ENCODE peak calls at places on chromosomes 2 and 18, in nine cellular contexts. Q, K, V, C, X, W, O, S and U are unnamed samples.

GRCh38 chr2:106337963-106338515 is 130.2 kb downstream of the RGPD3 start:
- DNase-seq in Q (no peak), K (no peak), V (no peak), C (no peak), X (no peak), W (no peak), O (no peak), S (no peak), U (no peak)

GRCh38 chr2:106638043-106638442 is 150.9 kb downstream of the CD8B2 start:
- DNase-seq in Q (peak), K (no peak), V (peak), C (no peak), X (no peak), W (no peak), O (peak), S (no peak), U (no peak)

GRCh38 chr2:137873860-137874259 is 90.4 kb upstream of the HNMT start:
- DNase-seq in Q (no peak), K (no peak), V (no peak), C (no peak), X (no peak), W (no peak), O (no peak), S (no peak), U (no peak)

GRCh38 chr18:75003764-75004690 is 204.9 kb downstream of the PTGR3 start:
- DNase-seq in Q (peak), K (no peak), V (peak), C (no peak), X (no peak), W (no peak), O (no peak), S (no peak), U (no peak)

GRCh38 chr2:100350661-100351185 is 28.4 kb upstream of the LONRF2 start:
- DNase-seq in Q (peak), K (no peak), V (peak), C (no peak), X (no peak), W (no peak), O (no peak), S (no peak), U (no peak)

GRCh38 chr2:63661076-63661475 is 72.3 kb downstream of the MDH1 start:
- DNase-seq in Q (peak), K (no peak), V (peak), C (peak), X (no peak), W (no peak), O (peak), S (no peak), U (peak)

GRCh38 chr18:10454800-10455550 is 540 bp downstream of the APCDD1 start:
- DNase-seq in Q (no peak), K (peak), V (peak), C (no peak), X (no peak), W (no peak), O (no peak), S (peak), U (no peak)

GRCh38 chr2:158931577-158931976 is 36.9 kb upstream of the TANC1 start:
- DNase-seq in Q (peak), K (no peak), V (peak), C (peak), X (no peak), W (no peak), O (peak), S (no peak), U (no peak)

GRCh38 chr2:50606860-50607259 is 425.1 kb downstream of the NRXN1 start:
- DNase-seq in Q (peak), K (no peak), V (no peak), C (no peak), X (no peak), W (no peak), O (no peak), S (no peak), U (no peak)

GRCh38 chr2:162825578-162825977 is 13.0 kb downstream of the KCNH7 start:
- DNase-seq in Q (no peak), K (no peak), V (no peak), C (no peak), X (no peak), W (no peak), O (no peak), S (no peak), U (no peak)

GRCh38 chr18:48098007-48098406 is 167.5 kb upstream of the SMAD2 start:
- DNase-seq in Q (no peak), K (no peak), V (no peak), C (no peak), X (no peak), W (no peak), O (peak), S (no peak), U (no peak)

GRCh38 chr2:110866496-110866895 is 134.1 kb downstream of the ACOXL start:
- DNase-seq in Q (no peak), K (no peak), V (no peak), C (no peak), X (no peak), W (no peak), O (no peak), S (no peak), U (no peak)

GRCh38 chr2:207227749-207228145 is 62.0 kb upstream of the KLF7 start:
- DNase-seq in Q (no peak), K (no peak), V (no peak), C (no peak), X (no peak), W (no peak), O (no peak), S (no peak), U (no peak)
- H3K4me3 ChIP-seq in Q (no peak), K (peak), V (no peak), C (no peak), X (no peak), W (peak), O (no peak), S (no peak), U (no peak)

DNA sequence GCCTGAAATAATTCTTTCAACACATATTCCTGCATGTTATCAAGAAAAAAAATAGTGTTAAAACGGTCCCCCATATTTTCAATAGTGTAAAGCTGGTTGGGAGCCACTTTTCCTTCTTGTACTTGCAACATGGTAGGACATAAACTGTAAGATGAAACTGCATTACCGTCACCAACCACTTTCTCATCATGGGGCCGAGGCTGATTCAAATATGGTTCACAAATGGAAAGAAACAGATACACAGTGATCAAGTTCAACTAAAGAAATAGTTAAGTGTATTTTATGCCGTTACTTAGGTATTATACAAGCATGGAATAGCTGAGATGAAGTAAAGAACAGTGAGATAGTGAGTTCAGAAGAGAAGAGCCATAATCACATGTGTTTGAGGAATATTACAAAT is 360.7 kb downstream of the ZEB2 start:
- DNase-seq in Q (no peak), K (no peak), V (no peak), C (no peak), X (no peak), W (no peak), O (no peak), S (no peak), U (no peak)
- TF ChIP-seq CTCF in Q (no peak), K (no peak), V (no peak), C (no peak), X (no peak), W (no peak), O (no peak), S (no peak), U (no peak)

GRCh38 chr2:27083410-27084296 is 2.9 kb upstream of the KHK start:
- DNase-seq in Q (no peak), K (no peak), V (peak), C (no peak), X (no peak), W (peak), O (peak), S (peak), U (no peak)

GRCh38 chr2:27080140-27080469 is 1.7 kb downstream of the EMILIN1 start:
- DNase-seq in Q (no peak), K (no peak), V (no peak), C (no peak), X (no peak), W (no peak), O (no peak), S (no peak), U (no peak)

GRCh38 chr2:27080603-27080938 is 2.2 kb downstream of the EMILIN1 start:
- DNase-seq in Q (no peak), K (no peak), V (no peak), C (no peak), X (no peak), W (no peak), O (no peak), S (no peak), U (no peak)

GRCh38 chr2:27082773-27083409 is 3.7 kb upstream of the KHK start:
- DNase-seq in Q (no peak), K (no peak), V (no peak), C (no peak), X (no peak), W (no peak), O (no peak), S (peak), U (no peak)

GRCh38 chr2:27081984-27082772 is 3.8 kb downstream of the EMILIN1 start:
- DNase-seq in Q (no peak), K (no peak), V (no peak), C (no peak), X (no peak), W (peak), O (no peak), S (peak), U (no peak)
- H3K4me3 ChIP-seq in Q (no peak), K (no peak), V (no peak), C (no peak), X (peak), W (peak), O (no peak), S (no peak), U (no peak)

GRCh38 chr2:239153806-239154591 is 246.8 kb downstream of the HDAC4 start:
- DNase-seq in Q (no peak), K (no peak), V (no peak), C (no peak), X (no peak), W (peak), O (no peak), S (peak), U (no peak)

GRCh38 chr2:239157269-239157668 is 243.6 kb downstream of the HDAC4 start:
- DNase-seq in Q (no peak), K (no peak), V (no peak), C (no peak), X (no peak), W (peak), O (no peak), S (peak), U (no peak)

GRCh38 chr2:239156516-239157265 is 244.1 kb downstream of the HDAC4 start:
- DNase-seq in Q (no peak), K (no peak), V (no peak), C (no peak), X (no peak), W (peak), O (no peak), S (peak), U (no peak)

GRCh38 chr2:239155806-239156480 is 244.9 kb downstream of the HDAC4 start:
- DNase-seq in Q (no peak), K (no peak), V (no peak), C (no peak), X (no peak), W (peak), O (no peak), S (peak), U (no peak)

DNA sequence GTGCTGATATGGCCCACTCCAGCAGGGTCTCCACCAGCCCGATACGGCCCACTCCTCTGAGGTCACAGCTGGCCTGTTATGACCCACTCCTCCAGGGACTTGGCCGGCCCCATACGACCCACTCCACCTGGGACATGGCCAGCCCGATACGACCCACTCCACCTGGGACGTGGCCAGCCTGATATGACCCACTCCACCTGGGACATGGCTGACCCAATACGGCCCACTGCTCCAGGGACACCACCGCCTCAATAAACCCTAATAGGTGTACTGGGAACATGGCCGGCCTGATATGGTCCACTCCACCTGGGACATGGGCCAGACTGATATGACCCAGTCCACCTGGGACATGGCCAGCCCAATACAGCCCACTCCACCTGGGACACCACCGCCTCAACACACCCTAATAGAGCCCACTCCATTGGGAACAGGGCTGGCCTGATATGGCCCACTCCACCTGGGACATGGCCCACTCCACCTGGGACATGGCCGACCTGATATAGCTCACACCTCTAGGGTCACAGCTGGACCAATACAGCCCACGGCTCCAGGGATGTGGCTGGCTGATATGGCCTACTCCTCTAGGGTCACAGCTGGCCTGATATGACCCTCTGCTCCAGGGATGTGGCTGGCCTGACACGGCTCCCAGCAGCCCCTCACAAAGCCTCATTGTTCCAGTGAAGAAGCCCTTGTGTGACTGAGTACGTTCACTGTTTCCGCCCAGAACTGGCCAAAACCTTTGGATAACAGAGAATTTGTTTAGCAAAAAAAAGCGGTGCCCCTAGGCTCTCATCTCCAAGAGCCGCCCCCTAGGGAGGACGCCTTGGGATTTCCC is 245.6 kb downstream of the HDAC4 start:
- DNase-seq in Q (no peak), K (no peak), V (no peak), C (no peak), X (no peak), W (peak), O (no peak), S (peak), U (no peak)
- TF ChIP-seq CTCF in Q (no peak), K (no peak), V (no peak), C (no peak), X (no peak), W (no peak), O (no peak), S (no peak), U (no peak)

GRCh38 chr2:239178484-239178883 is 222.3 kb downstream of the HDAC4 start:
- DNase-seq in Q (no peak), K (no peak), V (no peak), C (no peak), X (no peak), W (no peak), O (no peak), S (peak), U (no peak)
- H3K4me3 ChIP-seq in Q (no peak), K (no peak), V (no peak), C (no peak), X (no peak), W (no peak), O (no peak), S (no peak), U (no peak)

DNA sequence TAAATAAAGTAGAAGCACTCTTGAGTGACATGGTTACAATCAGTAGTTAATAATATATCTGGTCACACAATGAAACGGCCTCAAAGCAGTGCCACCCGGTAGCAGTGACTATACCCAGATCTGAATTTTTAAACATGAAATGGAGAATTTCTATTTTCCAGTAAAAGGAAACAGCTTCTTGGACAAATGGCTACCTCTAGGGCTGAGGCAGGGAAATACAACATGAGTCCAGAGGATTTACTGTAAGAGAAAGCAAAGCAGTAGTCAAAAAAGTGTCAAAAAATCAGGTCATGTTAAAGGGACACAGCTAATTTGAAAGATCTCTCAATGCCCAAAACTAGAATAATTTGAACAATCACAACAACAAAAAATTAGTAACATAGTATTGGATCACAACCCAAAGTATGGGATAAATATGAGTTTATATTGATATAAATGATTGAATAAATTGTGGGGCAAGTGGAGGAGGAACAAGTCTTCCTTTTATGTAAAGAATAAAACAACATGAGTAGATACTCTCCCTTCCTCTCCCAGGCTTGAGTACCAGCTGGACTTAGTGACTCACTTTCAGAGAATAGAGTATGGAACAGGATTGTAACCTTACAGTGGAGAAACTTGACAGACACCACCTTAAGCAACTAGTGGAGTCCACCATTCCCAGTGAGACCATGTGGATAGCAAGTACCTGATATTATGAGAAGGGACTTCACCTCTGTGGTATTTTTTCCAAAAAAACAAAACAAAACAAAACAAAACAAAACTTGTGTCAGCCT is 180.8 kb downstream of the MBD2 start:
- DNase-seq in Q (peak), K (no peak), V (peak), C (no peak), X (no peak), W (no peak), O (peak), S (no peak), U (no peak)
- TF ChIP-seq CTCF in Q (peak), K (no peak), V (peak), C (no peak), X (no peak), W (no peak), O (peak), S (no peak), U (no peak)

DNA sequence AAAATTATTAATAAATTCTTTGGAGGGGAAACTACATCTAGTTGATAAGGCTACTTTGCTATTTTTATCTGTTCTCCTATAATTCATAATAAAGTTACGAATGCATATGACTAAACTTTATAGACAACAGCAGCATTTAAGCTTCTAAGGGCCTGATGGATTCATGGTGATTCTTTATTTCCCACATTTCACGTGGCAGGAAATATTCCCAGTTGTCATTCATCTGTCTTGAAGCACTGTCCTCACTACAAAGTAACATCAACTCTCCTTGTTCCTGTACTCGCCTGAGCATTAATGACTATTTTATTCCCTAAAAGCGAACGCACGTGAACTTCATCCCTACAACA is 2.6 kb downstream of the SATB2 start:
- DNase-seq in Q (no peak), K (no peak), V (no peak), C (no peak), X (no peak), W (no peak), O (no peak), S (no peak), U (no peak)
- H3K4me3 ChIP-seq in Q (no peak), K (no peak), V (peak), C (peak), X (no peak), W (no peak), O (no peak), S (no peak), U (peak)

GRCh38 chr18:61893304-61893970 is 630 bp upstream of the RNF152 start:
- DNase-seq in Q (peak), K (no peak), V (peak), C (no peak), X (no peak), W (peak), O (no peak), S (peak), U (no peak)
- TF ChIP-seq CTCF in Q (no peak), K (no peak), V (no peak), C (no peak), X (no peak), W (no peak), O (no peak), S (no peak), U (peak)

DNA sequence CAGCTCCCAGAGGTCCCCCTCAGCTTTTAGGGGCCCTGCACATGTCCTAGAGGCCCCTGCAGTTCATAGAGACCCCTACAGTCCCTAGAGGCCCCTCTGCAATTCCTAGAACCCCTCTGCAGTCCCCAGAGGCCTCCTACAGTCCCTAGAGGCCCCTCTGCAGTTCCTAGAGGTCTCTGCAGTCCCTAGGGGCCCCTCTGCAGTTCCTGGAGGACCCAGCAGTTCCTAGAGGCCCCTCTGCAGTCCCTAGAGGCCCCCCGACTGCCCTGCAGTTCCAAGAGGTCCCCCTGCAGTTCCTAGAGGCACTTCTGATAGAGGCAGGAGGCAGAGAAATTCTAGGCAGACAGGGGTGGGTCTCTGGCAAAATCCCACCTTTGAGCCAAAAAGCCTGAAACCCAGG is 35.4 kb downstream of the MC2R start:
- DNase-seq in Q (no peak), K (no peak), V (no peak), C (no peak), X (no peak), W (no peak), O (no peak), S (no peak), U (no peak)
- H3K4me3 ChIP-seq in Q (no peak), K (no peak), V (no peak), C (no peak), X (no peak), W (no peak), O (no peak), S (no peak), U (no peak)